ENCODE peak calls at places on chromosomes 1 and 21, in four cellular contexts. W is WTC11, T is GM12878, I is A549. M is an unnamed sample.

GRCh38 chr1:192788184-192788583 is 20.7 kb upstream of the RGS2 start:
- DNase-seq in I (peak; percentile 35), W (no peak), T (no peak), M (no peak)

GRCh38 chr1:58262702-58263101 is 283.8 kb downstream of the OMA1 start:
- DNase-seq in W (no peak), T (no peak), I (no peak), M (no peak)

GRCh38 chr1:19036049-19036546 is 79.6 kb upstream of the IFFO2 start:
- DNase-seq in W (peak; percentile 5), I (no peak), T (no peak), M (no peak)

GRCh38 chr1:35451125-35451528 is 106.1 kb downstream of the KIAA0319L start:
- DNase-seq in W (peak; percentile 86), T (no peak), I (peak; percentile 43), M (peak; percentile 55)

GRCh38 chr1:67429011-67429527 is 1.1 kb downstream of the SERBP1 start:
- DNase-seq in W (no peak), I (no peak), T (no peak), M (no peak)

GRCh38 chr1:89918127-89918793 is 76.7 kb upstream of the ZNF326 start:
- DNase-seq in I (no peak), T (no peak), W (no peak), M (no peak)

GRCh38 chr1:233662503-233663105 is 48.7 kb downstream of the KCNK1 start:
- DNase-seq in T (no peak), W (no peak), I (no peak), M (no peak)

GRCh38 chr1:151539321-151540020 is 638 bp upstream of the TUFT1 start:
- DNase-seq in W (peak; percentile 58), I (peak; percentile 57), T (peak; percentile 26), M (peak; percentile 83)

GRCh38 chr1:6570066-6570465 is 9.7 kb upstream of the ZBTB48 start:
- DNase-seq in T (no peak), W (no peak), I (no peak), M (no peak)

GRCh38 chr1:226638608-226639007 is 90.0 kb downstream of the STUM start:
- DNase-seq in T (no peak), I (no peak), W (no peak), M (no peak)

GRCh38 chr1:22048351-22049192 is 3.9 kb upstream of the CDC42 start:
- DNase-seq in T (peak; percentile 75), W (no peak), I (no peak), M (peak; percentile 85)

GRCh38 chr1:206784471-206784903 is 12.2 kb upstream of the IL10 start:
- DNase-seq in T (no peak), W (no peak), I (no peak), M (no peak)

GRCh38 chr1:42684139-42684538 is 1.9 kb downstream of the YBX1 start:
- DNase-seq in I (no peak), T (no peak), W (no peak), M (peak; percentile 20)

GRCh38 chr1:181126871-181127587 is 38.5 kb downstream of the IER5 start:
- DNase-seq in I (no peak), T (no peak), W (no peak), M (peak; percentile 36)

GRCh38 chr1:66335859-66336640 is 197.9 kb upstream of the SGIP1 start:
- DNase-seq in T (peak; percentile 97), W (no peak), I (no peak), M (no peak)

GRCh38 chr1:234621657-234622335 is 11.8 kb upstream of the IRF2BP2 start:
- DNase-seq in I (no peak), T (no peak), W (no peak), M (no peak)

GRCh38 chr1:47585141-47585902 is 147.5 kb downstream of the FOXD2 start:
- DNase-seq in I (no peak), W (no peak), T (no peak), M (no peak)

GRCh38 chr1:156154317-156154749 is 948 bp downstream of the SEMA4A start:
- DNase-seq in I (no peak), W (no peak), T (peak; percentile 81), M (no peak)

GRCh38 chr1:225642177-225642576 is 10.7 kb downstream of the ENAH start:
- DNase-seq in W (no peak), I (no peak), T (no peak), M (peak; percentile 28)

GRCh38 chr1:118300808-118301207 is 115.8 kb upstream of the SPAG17 start:
- DNase-seq in W (peak; percentile 19), T (no peak), I (no peak), M (no peak)

GRCh38 chr1:193355179-193355578 is 168.8 kb upstream of the B3GALT2 start:
- DNase-seq in I (peak; percentile 17), W (no peak), T (no peak), M (peak; percentile 81)

GRCh38 chr1:96072021-96072420 is 649.6 kb upstream of the PTBP2 start:
- DNase-seq in I (no peak), T (no peak), W (no peak), M (no peak)

GRCh38 chr1:909861-910310 is 13.8 kb upstream of the SAMD11 start:
- DNase-seq in W (no peak), I (no peak), T (no peak), M (no peak)

GRCh38 chr1:906532-907420 is 16.9 kb upstream of the SAMD11 start:
- DNase-seq in I (no peak), W (no peak), T (no peak), M (no peak)

GRCh38 chr1:905811-906531 is 17.8 kb upstream of the SAMD11 start:
- DNase-seq in I (no peak), T (no peak), W (no peak), M (no peak)

GRCh38 chr1:910311-910880 is 13.3 kb upstream of the SAMD11 start:
- DNase-seq in I (no peak), W (no peak), T (no peak), M (no peak)

GRCh38 chr1:907611-908451 is 15.9 kb upstream of the SAMD11 start:
- DNase-seq in W (peak; percentile 11), I (no peak), T (no peak), M (no peak)
- TF ChIP-seq USF2 in W (no peak), I (no peak), T (no peak), M (no peak)

GRCh38 chr1:228958121-228958520 is 222.8 kb downstream of the RHOU start:
- DNase-seq in T (no peak), I (no peak), W (no peak), M (no peak)

GRCh38 chr1:228956864-228957263 is 221.6 kb downstream of the RHOU start:
- DNase-seq in T (no peak), I (no peak), W (no peak), M (no peak)

GRCh38 chr1:228958741-228959140 is 223.5 kb downstream of the RHOU start:
- DNase-seq in I (no peak), T (no peak), W (no peak), M (no peak)

GRCh38 chr1:228955691-228956090 is 220.4 kb downstream of the RHOU start:
- DNase-seq in I (no peak), W (no peak), T (no peak), M (no peak)

GRCh38 chr1:228957535-228957934 is 222.3 kb downstream of the RHOU start:
- DNase-seq in T (no peak), W (no peak), I (no peak), M (no peak)
- TF ChIP-seq USF2 in T (no peak), W (no peak), I (no peak), M (no peak)

DNA sequence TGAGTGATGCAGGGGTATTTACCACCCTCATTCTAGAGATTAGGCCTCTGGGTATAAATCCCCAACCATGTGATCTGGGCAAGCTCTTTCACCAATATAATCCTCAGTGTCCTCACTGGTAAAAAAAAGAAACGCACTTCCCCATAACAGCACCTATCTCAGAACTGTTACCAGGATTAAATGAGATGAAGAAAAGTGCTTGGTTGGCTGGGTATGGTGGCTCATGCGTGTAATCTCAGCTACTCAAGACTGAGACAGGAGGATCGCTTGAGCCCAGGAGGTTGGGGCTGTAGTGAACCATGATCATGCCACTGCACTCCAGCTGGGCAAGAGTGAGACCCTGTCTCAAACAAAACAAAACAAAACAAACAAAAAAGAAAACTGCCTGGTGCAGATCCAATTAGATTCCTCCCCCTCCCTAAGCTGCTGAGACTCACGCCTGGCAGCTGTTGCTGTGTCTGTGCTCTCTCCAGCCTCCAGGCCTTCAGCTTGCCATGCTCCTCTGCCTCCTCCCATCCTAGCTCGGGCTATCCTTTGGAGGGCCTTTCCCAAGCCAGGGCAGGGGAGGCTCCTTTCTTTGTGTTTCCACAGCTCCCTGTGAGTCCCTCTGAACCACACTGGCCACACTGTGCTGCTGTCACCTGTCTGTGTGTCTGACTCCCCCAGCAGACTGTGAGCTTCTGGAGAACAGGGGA is 19.0 kb downstream of the CYB5RL start:
- DNase-seq in I (no peak), T (no peak), W (no peak), M (no peak)
- TF ChIP-seq USF2 in I (no peak), T (no peak), W (no peak), M (no peak)

GRCh38 chr1:15264769-15265168 is 17.7 kb downstream of the FHAD1 start:
- DNase-seq in W (no peak), I (no peak), T (no peak), M (no peak)
- TF ChIP-seq USF2 in W (no peak), I (no peak), T (no peak), M (no peak)

GRCh38 chr21:41957991-41958766 is 4.4 kb upstream of the C2CD2 start:
- DNase-seq in I (peak; percentile 68), W (no peak), T (no peak), M (peak; percentile 80)
- TF ChIP-seq USF2 in I (no peak), W (no peak), T (no peak), M (no peak)

DNA sequence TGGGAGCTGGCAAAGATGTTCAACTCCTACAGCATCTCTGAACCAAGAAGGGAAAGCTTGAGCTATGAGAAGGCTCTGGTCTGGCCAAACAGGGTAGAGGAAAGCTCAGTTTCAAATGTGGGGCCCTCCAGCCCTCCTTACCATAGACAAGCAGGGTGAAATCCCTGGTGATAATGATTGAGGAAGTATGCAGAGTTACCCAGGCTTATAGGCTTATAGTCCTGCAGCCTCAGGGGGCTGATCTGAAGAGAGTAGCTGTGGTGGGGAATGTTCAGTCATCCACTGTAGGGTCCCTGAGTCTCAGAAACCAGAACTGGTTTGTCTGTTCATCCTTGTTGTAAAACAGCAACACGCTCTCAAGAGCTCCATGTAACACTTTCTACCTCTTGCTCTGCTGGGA is 19.8 kb upstream of the LY9 start:
- DNase-seq in I (no peak), T (no peak), W (no peak), M (no peak)
- TF ChIP-seq USF2 in I (no peak), T (no peak), W (no peak), M (no peak)

GRCh38 chr1:110899458-110899843 is 26.5 kb downstream of the CD53 start:
- DNase-seq in W (no peak), T (no peak), I (no peak), M (no peak)
- TF ChIP-seq USF2 in W (no peak), T (no peak), I (no peak), M (no peak)

M was measured in HepG2.